ENCODE peak calls at places on chromosomes 12 and 14, in ten cellular contexts. C is esophagus squamous epithelium, D is thoracic aorta, R is GM12878, O is lung, S is adipocyte, Q is dorsolateral prefrontal cortex, Y is bronchial epithelial cell, X is cardiac muscle cell, A is H9. M is an unnamed sample. For H3K27me3, the result is how much of the 10 kb centered on the place peaks cover.

GRCh38 chr12:92977326-92977725 is 48.2 kb upstream of the EEA1 start:
- DNase-seq in R (no peak), S (no peak), A (no peak), O (no peak), D (no peak), C (no peak), Y (no peak), X (no peak), Q (no peak), M (no peak)

GRCh38 chr14:54652188-54652889 is 85.4 kb downstream of the SAMD4A start:
- DNase-seq in Q (no peak), O (peak), A (peak), Y (peak), S (peak), R (no peak), D (peak), C (peak), X (peak), M (peak)

GRCh38 chr12:128644664-128645296 is 179.0 kb downstream of the SLC15A4 start:
- DNase-seq in C (no peak), X (peak), Y (no peak), D (no peak), A (peak), R (no peak), Q (peak), S (peak), O (peak), M (no peak)

GRCh38 chr14:51210594-51210993 is 29.5 kb upstream of the TMX1 start:
- DNase-seq in Y (no peak), O (no peak), X (no peak), Q (no peak), A (no peak), D (no peak), C (no peak), S (no peak), R (no peak), M (no peak)

GRCh38 chr12:2944401-2945047 is 14.7 kb upstream of the TEAD4 start:
- DNase-seq in R (peak), D (no peak), A (peak), S (peak), X (peak), O (peak), Y (peak), Q (peak), C (no peak), M (peak)

GRCh38 chr12:126950266-126950665 is 1316.7 kb upstream of the TMEM132C start:
- DNase-seq in A (no peak), O (no peak), C (no peak), X (no peak), Y (no peak), S (no peak), D (no peak), Q (no peak), R (no peak), M (no peak)

GRCh38 chr14:24271134-24271833 is at the start of gene RABGGTA:
- DNase-seq in O (peak), Y (peak), D (peak), R (peak), X (peak), C (peak), S (peak), Q (peak), A (peak), M (peak)

GRCh38 chr12:58814036-58814435 is 106.3 kb downstream of the LRIG3 start:
- DNase-seq in C (no peak), Y (no peak), A (no peak), Q (no peak), R (no peak), X (peak), O (no peak), S (peak), D (no peak), M (no peak)

GRCh38 chr12:84803661-84804060 is 108.9 kb downstream of the SLC6A15 start:
- DNase-seq in C (no peak), Q (no peak), Y (no peak), R (no peak), O (no peak), X (no peak), S (no peak), A (no peak), D (no peak), M (no peak)

GRCh38 chr12:46946137-46946536 is 120.3 kb upstream of the SLC38A4 start:
- DNase-seq in O (no peak), A (no peak), Y (peak), S (peak), X (no peak), Q (no peak), C (no peak), R (no peak), D (no peak), M (no peak)

GRCh38 chr12:65656904-65657351 is 167.4 kb upstream of the HMGA2 start:
- DNase-seq in Y (peak), X (no peak), S (peak), O (no peak), C (no peak), Q (no peak), D (no peak), A (no peak), R (no peak), M (peak)

GRCh38 chr12:112115259-112116045 is 6.9 kb upstream of the NAA25 start:
- DNase-seq in A (no peak), X (no peak), C (no peak), O (no peak), R (no peak), Q (no peak), S (no peak), D (no peak), Y (no peak), M (no peak)

GRCh38 chr14:89131004-89131750 is 285.9 kb downstream of the FOXN3 start:
- DNase-seq in A (no peak), R (no peak), S (peak), C (no peak), Q (no peak), X (no peak), O (no peak), D (no peak), Y (no peak), M (no peak)

GRCh38 chr12:3152892-3153291 is 75.7 kb downstream of the TSPAN9 start:
- DNase-seq in S (no peak), D (no peak), Y (no peak), C (no peak), O (no peak), X (no peak), R (no peak), Q (no peak), A (no peak), M (peak)

GRCh38 chr14:49953196-49953595 is 60.3 kb downstream of the ARF6 start:
- DNase-seq in R (no peak), D (no peak), A (no peak), Q (no peak), X (no peak), Y (no peak), O (no peak), S (no peak), C (no peak), M (no peak)

GRCh38 chr12:79409562-79409961 is 281.2 kb downstream of the PAWR start:
- DNase-seq in A (no peak), S (peak), X (peak), O (no peak), R (no peak), Y (peak), D (no peak), C (no peak), Q (no peak), M (peak)

GRCh38 chr14:100872241-100872640 is 31.3 kb downstream of the RTL1 start:
- DNase-seq in R (no peak), O (no peak), Q (no peak), A (no peak), Y (peak), X (no peak), D (no peak), S (no peak), C (no peak), M (no peak)

GRCh38 chr12:104473374-104473983 is 16.7 kb downstream of the CHST11 start:
- DNase-seq in D (no peak), X (no peak), R (no peak), Y (no peak), C (no peak), Q (no peak), O (no peak), S (no peak), A (no peak), M (peak)

GRCh38 chr14:92986254-92987147 is 63.6 kb downstream of the CHGA start:
- DNase-seq in O (peak), R (no peak), C (no peak), D (peak), A (no peak), Y (peak), Q (no peak), S (peak), X (no peak), M (peak)

GRCh38 chr12:14327717-14328116 is 37.8 kb upstream of the ATF7IP start:
- DNase-seq in Q (no peak), O (no peak), X (no peak), Y (peak), C (no peak), S (peak), A (no peak), R (no peak), D (no peak), M (no peak)

GRCh38 chr14:74846968-74847549 is 28.9 kb downstream of the PROX2 start:
- DNase-seq in C (no peak), Y (peak), A (no peak), X (no peak), D (no peak), O (no peak), S (peak), R (no peak), Q (no peak), M (no peak)

GRCh38 chr14:61503167-61503801 is 181.9 kb downstream of the PRKCH start:
- DNase-seq in O (no peak), C (no peak), Y (peak), S (no peak), R (peak), D (no peak), Q (no peak), X (no peak), A (no peak), M (peak)

GRCh38 chr12:96314723-96315122 is 85.5 kb downstream of the CDK17 start:
- DNase-seq in C (no peak), Y (peak), R (no peak), O (no peak), D (no peak), X (no peak), Q (no peak), A (no peak), S (no peak), M (no peak)

GRCh38 chr12:5524769-5525436 is 93.0 kb downstream of the NTF3 start:
- DNase-seq in X (no peak), O (no peak), R (no peak), A (no peak), D (no peak), Q (no peak), S (no peak), Y (no peak), C (no peak), M (no peak)

GRCh38 chr12:6369916-6370575 is 5.3 kb downstream of the SCNN1A start:
- DNase-seq in X (no peak), R (no peak), O (no peak), A (no peak), C (no peak), Y (no peak), S (no peak), Q (no peak), D (no peak), M (no peak)

GRCh38 chr12:64801381-64801780 is 23.1 kb upstream of the TBC1D30 start:
- DNase-seq in D (no peak), Q (no peak), O (no peak), R (no peak), A (no peak), S (no peak), Y (no peak), C (no peak), X (no peak), M (peak)

GRCh38 chr12:795305-795704 is 42.9 kb downstream of the WNK1 start:
- DNase-seq in D (no peak), O (no peak), A (no peak), R (no peak), Q (no peak), X (no peak), S (no peak), Y (no peak), C (no peak), M (peak)

GRCh38 chr14:22520235-22520634 is 68.8 kb downstream of the DAD1 start:
- DNase-seq in C (no peak), R (no peak), Y (peak), A (no peak), S (peak), Q (no peak), D (no peak), O (no peak), X (no peak), M (peak)

GRCh38 chr14:65260786-65261185 is 151.7 kb upstream of the FUT8 start:
- DNase-seq in O (no peak), Q (no peak), C (no peak), X (no peak), A (no peak), D (no peak), Y (no peak), S (peak), R (no peak), M (no peak)

GRCh38 chr12:78087363-78087675 is 256.6 kb downstream of the NAV3 start:
- DNase-seq in X (no peak), R (no peak), S (no peak), A (no peak), Y (no peak), O (no peak), D (no peak), Q (no peak), C (no peak), M (peak)

DNA sequence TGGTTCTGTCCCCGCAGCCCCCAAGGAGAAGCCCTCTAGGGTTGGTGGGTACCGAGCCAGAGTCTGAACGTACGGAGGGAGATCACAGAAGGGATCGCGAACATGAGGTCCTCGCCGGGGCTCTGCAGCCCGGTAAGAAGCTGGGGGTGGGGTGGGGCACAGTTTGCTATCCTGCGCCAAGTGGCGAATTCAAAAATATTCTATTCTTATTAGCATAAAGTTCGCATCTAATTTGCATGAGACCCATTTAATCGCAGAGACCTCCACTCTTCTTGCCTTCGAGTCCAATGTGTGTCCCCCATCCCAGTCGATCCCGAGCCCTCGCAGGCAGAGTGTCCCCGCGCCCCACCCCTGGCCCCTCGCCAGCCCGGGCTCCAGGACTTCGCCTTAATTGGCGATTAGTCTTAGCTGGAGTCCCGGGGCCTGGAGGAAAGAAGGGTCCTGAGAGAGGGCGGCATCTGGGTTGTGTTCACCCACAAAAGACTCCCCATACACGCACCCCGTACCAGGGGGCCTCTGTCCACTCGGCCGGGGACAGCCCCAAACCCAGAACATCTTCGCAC is 601 bp upstream of the ARHGEF25 start:
- DNase-seq in Y (no peak), S (no peak), O (no peak), X (peak), A (no peak), C (no peak), R (no peak), Q (no peak), D (no peak), M (no peak)
- H3K27me3 ChIP-seq in Y (under half), S (under half), O (under half), X (under half), A (under half), C (half or more), R (under half), Q (under half), D (under half), M (under half)

GRCh38 chr12:54014315-54015209 is 5.8 kb downstream of the HOXC8 start:
- DNase-seq in D (no peak), O (no peak), A (no peak), Y (no peak), C (no peak), X (no peak), Q (no peak), R (no peak), S (no peak), M (no peak)
- H3K27me3 ChIP-seq in D (under half), O (under half), A (half or more), Y (half or more), C (half or more), X (half or more), Q (half or more), R (under half), S (under half), M (half or more)

DNA sequence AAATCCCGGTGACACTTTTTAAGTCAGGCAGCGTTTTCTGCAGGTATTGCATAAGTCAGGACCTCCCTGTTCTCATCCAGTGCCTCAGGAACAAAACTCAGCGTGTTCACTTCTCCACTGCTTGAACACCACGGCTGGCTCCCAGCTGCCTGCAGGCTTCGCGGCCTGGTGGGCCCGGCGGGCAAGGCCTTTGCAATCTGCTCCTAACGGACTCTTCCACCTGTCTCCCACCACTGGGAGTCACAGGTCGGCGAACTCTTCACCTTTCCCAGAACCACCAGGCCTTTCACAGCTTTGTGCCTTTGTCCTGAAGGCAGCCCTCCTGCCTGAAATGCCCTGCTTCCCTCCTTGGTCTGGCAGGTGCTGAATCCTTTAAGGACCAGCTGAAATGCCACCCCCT is 18.7 kb downstream of the RFX4 start:
- DNase-seq in R (no peak), Q (no peak), O (no peak), A (peak), C (no peak), S (no peak), X (no peak), D (no peak), Y (no peak), M (no peak)
- H3K27me3 ChIP-seq in R (under half), Q (under half), O (under half), A (under half), C (half or more), S (under half), X (under half), D (under half), Y (under half), M (under half)

DNA sequence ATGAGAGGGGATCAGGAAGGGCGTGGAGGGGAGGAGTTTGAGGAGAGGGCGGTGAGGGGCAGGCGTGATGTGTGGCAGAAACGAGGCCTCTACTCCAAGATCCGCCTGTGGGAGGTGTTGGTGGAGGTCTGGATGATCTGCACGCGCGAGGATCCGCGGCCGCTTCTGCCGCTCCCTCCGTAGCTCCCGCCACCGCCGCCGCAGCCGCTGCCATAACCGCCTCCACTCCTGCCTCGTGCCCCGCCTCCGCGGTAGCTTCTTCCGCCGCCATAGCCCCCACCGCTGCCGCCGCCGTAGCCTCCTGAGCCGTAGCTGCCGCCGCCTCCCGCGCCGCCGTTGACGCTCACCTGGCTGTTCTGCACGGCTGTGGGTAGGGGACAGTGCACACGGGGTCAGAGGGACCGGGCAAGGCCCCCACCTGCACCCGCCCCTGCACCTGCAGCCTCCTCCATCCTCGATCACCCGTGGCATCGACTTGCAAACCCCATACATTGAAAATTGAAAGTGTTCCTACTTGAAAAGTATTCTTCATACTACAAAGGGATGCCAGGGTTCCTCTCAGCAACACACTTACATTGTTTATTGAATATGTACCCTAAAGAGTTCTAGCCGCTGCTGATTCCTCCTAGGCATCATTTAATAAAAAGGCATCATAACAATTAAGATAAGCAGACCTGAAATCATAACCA is 11.0 kb upstream of the KRT1 start:
- DNase-seq in X (peak), Y (no peak), D (no peak), R (no peak), A (peak), O (no peak), S (no peak), C (no peak), Q (no peak), M (no peak)
- H3K27me3 ChIP-seq in X (half or more), Y (under half), D (under half), R (under half), A (under half), O (under half), S (half or more), C (half or more), Q (under half), M (under half)

GRCh38 chr14:105474478-105475268 is at the start of gene CRIP2:
- DNase-seq in X (peak), A (no peak), Q (no peak), S (peak), C (no peak), D (no peak), O (no peak), R (no peak), Y (no peak), M (peak)
- H3K27me3 ChIP-seq in X (under half), A (under half), Q (under half), S (under half), C (under half), D (under half), O (under half), R (under half), Y (under half), M (under half)